ENCODE peak calls at places on chromosomes 7 and 10, in four cellular contexts. R is activated CD4-positive, alpha-beta T cell treated with anti-CD3 and anti-CD28 coated beads for 48 hours; L is fibroblast of the conjunctiva; O is activated T-helper 1 cell treated with Interleukin-2 at 50 U/mL for 16 hours. P is an unnamed sample.
A peak's percentile ranks its signal among the peaks of the same experiment; 100 is the strongest.

GRCh38 chr7:36343548-36343947 is 46.1 kb upstream of the ANLN start:
- DNase-seq in R (no peak), L (no peak), O (no peak), P (no peak)

GRCh38 chr7:47520408-47520807 is 61.5 kb downstream of the TNS3 start:
- DNase-seq in R (no peak), L (peak; percentile 51), O (no peak), P (no peak)

GRCh38 chr10:129035052-129035805 is 431.8 kb upstream of the MGMT start:
- DNase-seq in R (peak; percentile 51), L (no peak), O (no peak), P (peak; percentile 33)

GRCh38 chr7:150977382-150978135 is 562 bp downstream of the KCNH2 start:
- DNase-seq in R (no peak), L (no peak), O (no peak), P (no peak)

GRCh38 chr7:84469034-84469433 is 274.4 kb upstream of the SEMA3A start:
- DNase-seq in R (no peak), L (no peak), O (no peak), P (no peak)

GRCh38 chr10:8037941-8038894 is 16.3 kb upstream of the GATA3 start:
- DNase-seq in R (peak; percentile 25), L (no peak), O (no peak), P (no peak)

GRCh38 chr10:58573970-58574538 is 61.4 kb downstream of the BICC1 start:
- DNase-seq in R (no peak), L (no peak), O (no peak), P (no peak)

GRCh38 chr7:154794147-154794780 is 208.7 kb downstream of the PAXIP1 start:
- DNase-seq in R (peak; percentile 41), L (no peak), O (no peak), P (peak; percentile 35)

GRCh38 chr10:88049204-88049603 is 185.8 kb downstream of the PTEN start:
- DNase-seq in R (no peak), L (no peak), O (no peak), P (no peak)

GRCh38 chr7:22447759-22448158 is 52.2 kb downstream of the STEAP1B start:
- DNase-seq in R (no peak), L (no peak), O (no peak), P (no peak)

GRCh38 chr10:209357-209756 is 74.1 kb downstream of the ZMYND11 start:
- DNase-seq in R (no peak), L (no peak), O (no peak), P (no peak)

GRCh38 chr10:95552680-95553342 is 8.4 kb downstream of the SORBS1 start:
- DNase-seq in R (no peak), L (no peak), O (no peak), P (no peak)

GRCh38 chr10:124798781-124799180 is 2.8 kb upstream of the ABRAXAS2 start:
- DNase-seq in R (no peak), L (no peak), O (no peak), P (no peak)

GRCh38 chr7:41709621-41710020 is 6.7 kb upstream of the INHBA start:
- DNase-seq in R (no peak), L (no peak), O (no peak), P (no peak)

GRCh38 chr7:142669074-142669654 is 80.1 kb upstream of the PRSS1 start:
- DNase-seq in R (no peak), L (no peak), O (no peak), P (no peak)

GRCh38 chr7:45324683-45325237 is 167.2 kb downstream of the RAMP3 start:
- DNase-seq in R (no peak), L (no peak), O (no peak), P (no peak)

GRCh38 chr10:70518695-70519094 is 40.1 kb downstream of the PALD1 start:
- DNase-seq in R (no peak), L (no peak), O (no peak), P (no peak)

GRCh38 chr10:52701647-52702046 is 70.9 kb downstream of the MBL2 start:
- DNase-seq in R (no peak), L (no peak), O (no peak), P (no peak)

GRCh38 chr7:18458830-18459229 is 36.7 kb upstream of the HDAC9 start:
- DNase-seq in R (no peak), L (no peak), O (no peak), P (no peak)

GRCh38 chr10:50541317-50541716 is 82.4 kb downstream of the SGMS1 start:
- DNase-seq in R (peak; percentile 17), L (no peak), O (no peak), P (peak; percentile 23)

P was measured in stimulated activated naive CD8-positive, alpha-beta T cell treated with anti-CD3 and anti-CD28 coated beads, Interleukin-15, Interleukin-2, amounts not matched to agents 100 U/mL and 50 U/mL, for 24 hours.